ENCODE peak calls at places on chromosomes 6 and 20, in eight cellular contexts. H, A, B, E, O, P, X and Y are unnamed samples.

GRCh38 chr6:2542858-2543218 is 207.9 kb downstream of the MYLK4 start:
- DNase-seq in H (no peak), A (peak; percentile 85), B (peak; percentile 23), E (peak; percentile 74), O (peak; percentile 65), P (peak; percentile 96), X (no peak), Y (peak; percentile 91)

GRCh38 chr20:45347936-45348809 is at the start of gene SDC4:
- DNase-seq in H (peak; percentile 82), A (peak; percentile 82), B (peak; percentile 87), E (no peak), O (no peak), P (peak; percentile 62), X (peak; percentile 49), Y (peak; percentile 56)

GRCh38 chr20:35369804-35370203 is 42.0 kb downstream of the UQCC1 start:
- DNase-seq in H (no peak), A (peak; percentile 36), B (no peak), E (no peak), O (no peak), P (peak; percentile 96), X (no peak), Y (peak; percentile 64)

GRCh38 chr6:3500262-3501001 is 43.6 kb upstream of the SLC22A23 start:
- DNase-seq in H (no peak), A (peak; percentile 95), B (no peak), E (no peak), O (peak; percentile 29), P (peak; percentile 87), X (no peak), Y (peak; percentile 66)

GRCh38 chr6:111490067-111490466 is 7.0 kb upstream of the REV3L start:
- DNase-seq in H (no peak), A (no peak), B (no peak), E (no peak), O (no peak), P (no peak), X (no peak), Y (no peak)

GRCh38 chr6:25899580-25900408 is 25.8 kb upstream of the SLC17A3 start:
- DNase-seq in H (no peak), A (no peak), B (no peak), E (peak; percentile 63), O (no peak), P (no peak), X (no peak), Y (no peak)

GRCh38 chr6:64516393-64516792 is 880.8 kb downstream of the PHF3 start:
- DNase-seq in H (no peak), A (no peak), B (no peak), E (no peak), O (no peak), P (no peak), X (no peak), Y (no peak)

GRCh38 chr6:135096403-135097130 is 41.9 kb upstream of the HBS1L start:
- DNase-seq in H (no peak), A (no peak), B (no peak), E (no peak), O (no peak), P (no peak), X (peak; percentile 13), Y (no peak)

GRCh38 chr6:23244300-23244699 is 674.9 kb downstream of the HDGFL1 start:
- DNase-seq in H (no peak), A (peak; percentile 58), B (no peak), E (no peak), O (peak; percentile 42), P (peak; percentile 79), X (no peak), Y (no peak)

GRCh38 chr6:132400641-132401119 is 595 bp downstream of the MOXD1 start:
- DNase-seq in H (no peak), A (peak; percentile 66), B (no peak), E (peak; percentile 15), O (no peak), P (no peak), X (no peak), Y (no peak)

GRCh38 chr6:23696946-23697345 is 429.1 kb upstream of the NRSN1 start:
- DNase-seq in H (no peak), A (peak; percentile 3), B (no peak), E (no peak), O (no peak), P (peak; percentile 81), X (no peak), Y (no peak)

GRCh38 chr6:12060780-12061619 is 48.9 kb downstream of the HIVEP1 start:
- DNase-seq in H (peak; percentile 84), A (peak; percentile 75), B (no peak), E (peak; percentile 89), O (no peak), P (peak; percentile 82), X (no peak), Y (peak; percentile 26)